ENCODE peak calls at places on chromosomes 4 and X, in nine cellular contexts. Q is skeletal muscle cell; N is DMS53; R is stimulated activated CD4-positive, alpha-beta T cell treated with anti-CD3 and anti-CD28 coated beads, Interleukin-12 subunit alpha, Interleukin-12 subunit beta, amount 100 ng/mL, for 4 hours; L is substantia nigra; K is Caco-2; H is dorsolateral prefrontal cortex; G is prostate gland; Z is fibroblast of the conjunctiva. C is an unnamed sample.

GRCh38 chrX:8913665-8914409 is 112.7 kb upstream of the FAM9A start:
- DNase-seq in N (no peak), Q (peak), L (no peak), G (no peak), Z (peak), K (no peak), R (no peak), H (no peak), C (peak)

GRCh38 chr4:114921790-114922581 is 191.4 kb downstream of the NDST4 start:
- DNase-seq in G (no peak), R (no peak), Q (no peak), L (no peak), N (peak), K (no peak), Z (no peak), H (no peak), C (no peak)

GRCh38 chr4:94762326-94762725 is 4.6 kb downstream of the BMPR1B start:
- DNase-seq in N (no peak), H (no peak), R (no peak), Q (no peak), Z (no peak), K (no peak), G (no peak), L (no peak), C (no peak)

GRCh38 chr4:67883463-67883862 is 339 bp downstream of the TMPRSS11D start:
- DNase-seq in H (no peak), Z (no peak), N (no peak), Q (no peak), L (no peak), G (no peak), R (no peak), K (no peak), C (no peak)

GRCh38 chr4:83221897-83222441 is 62.6 kb downstream of the COQ2 start:
- DNase-seq in K (no peak), Z (no peak), Q (no peak), H (no peak), L (no peak), R (no peak), G (no peak), N (no peak), C (no peak)

GRCh38 chrX:14673764-14674163 is 144.4 kb downstream of the GLRA2 start:
- DNase-seq in K (no peak), N (peak), Z (peak), Q (peak), H (no peak), R (no peak), L (no peak), G (no peak), C (peak)

GRCh38 chr4:88865466-88865865 is 167.8 kb upstream of the NAP1L5 start:
- DNase-seq in Z (no peak), N (no peak), R (no peak), K (no peak), Q (no peak), L (no peak), G (no peak), H (no peak), C (no peak)

GRCh38 chr4:7206856-7207567 is 14.7 kb downstream of the SORCS2 start:
- DNase-seq in Q (peak), N (peak), H (peak), L (peak), R (no peak), Z (peak), K (no peak), G (peak), C (peak)

GRCh38 chrX:153816821-153817220 is 13.5 kb downstream of the PDZD4 start:
- DNase-seq in G (no peak), R (no peak), Q (no peak), L (no peak), N (peak), Z (no peak), H (no peak), K (no peak), C (no peak)

GRCh38 chrX:153608821-153609220 is 9.9 kb upstream of the CCNQ start:
- DNase-seq in N (no peak), K (no peak), H (no peak), L (no peak), Q (no peak), G (no peak), R (no peak), Z (no peak), C (no peak)

GRCh38 chrX:106415276-106415895 is 196.4 kb upstream of the RADX start:
- DNase-seq in R (no peak), H (no peak), G (no peak), Z (peak), N (peak), K (peak), L (no peak), Q (no peak), C (peak)

GRCh38 chr4:77418333-77418732 is 187.3 kb upstream of the CXCL13 start:
- DNase-seq in H (no peak), R (no peak), N (peak), K (peak), Q (no peak), G (no peak), L (no peak), Z (no peak), C (no peak)

GRCh38 chr4:127479031-127479622 is 153.6 kb upstream of the INTU start:
- DNase-seq in N (peak), Z (peak), L (no peak), H (no peak), K (no peak), G (no peak), Q (no peak), R (no peak), C (peak)